ENCODE peak calls at places on chromosomes 11 and 22, in six cellular contexts. R is neuronal stem cell, E is IMR-90, A is mesenchymal stem cell, B is trophoblast cell, K is H1. Q is an unnamed sample. For H3K36me3, the result is how much of the 10 kb centered on the place peaks cover.

GRCh38 chr11:72643547-72643946 is 30.7 kb downstream of the PDE2A start:
- DNase-seq in E (no peak), B (peak), R (no peak), A (peak), K (no peak), Q (no peak)

GRCh38 chr11:35717520-35717919 is 54.9 kb downstream of the TRIM44 start:
- DNase-seq in B (no peak), E (no peak), K (no peak), R (no peak), A (no peak), Q (no peak)

GRCh38 chr11:11770921-11771484 is 70.8 kb upstream of the USP47 start:
- DNase-seq in R (no peak), K (no peak), E (no peak), A (no peak), B (no peak), Q (no peak)

GRCh38 chr11:73566977-73567755 is 30.7 kb downstream of the FAM168A start:
- DNase-seq in R (no peak), K (no peak), B (peak), E (peak), A (no peak), Q (peak)

GRCh38 chr11:110059706-110060430 is 33.3 kb upstream of the ZC3H12C start:
- DNase-seq in R (no peak), A (no peak), K (no peak), E (peak), B (no peak), Q (no peak)

GRCh38 chr11:1921576-1922141 is 2.2 kb downstream of the TNNT3 start:
- DNase-seq in A (no peak), R (no peak), K (no peak), E (no peak), B (no peak), Q (no peak)

GRCh38 chr11:118258410-118258809 is 5.7 kb downstream of the MPZL2 start:
- DNase-seq in K (no peak), A (no peak), B (no peak), R (no peak), E (no peak), Q (peak)

GRCh38 chr11:961921-962320 is 36.3 kb downstream of the AP2A2 start:
- DNase-seq in B (no peak), R (no peak), K (no peak), A (no peak), E (no peak), Q (no peak)

GRCh38 chr22:27775087-27775697 is 26.4 kb downstream of the MN1 start:
- DNase-seq in B (no peak), A (no peak), R (no peak), K (no peak), E (peak), Q (no peak)

GRCh38 chr11:62001450-62002178 is 34.2 kb upstream of the FTH1 start:
- DNase-seq in B (no peak), K (no peak), A (no peak), R (no peak), E (no peak), Q (no peak)

GRCh38 chr11:34145847-34146381 is 40.5 kb downstream of the NAT10 start:
- DNase-seq in K (no peak), R (no peak), A (no peak), E (no peak), B (no peak), Q (no peak)

GRCh38 chr11:32311351-32312077 is 123.8 kb downstream of the WT1 start:
- DNase-seq in R (no peak), B (no peak), K (no peak), E (no peak), A (no peak), Q (no peak)

GRCh38 chr11:102762414-102762813 is 18.0 kb downstream of the MMP10 start:
- DNase-seq in E (peak), A (peak), B (no peak), R (no peak), K (no peak), Q (no peak)

GRCh38 chr11:122103366-122103765 is 12.6 kb downstream of the BLID start:
- DNase-seq in R (no peak), B (no peak), E (peak), A (no peak), K (no peak), Q (no peak)

GRCh38 chr11:46920709-46921108 is 2.4 kb upstream of the LRP4 start:
- DNase-seq in R (no peak), K (no peak), E (peak), A (peak), B (no peak), Q (no peak)

GRCh38 chr22:41175546-41175945 is 29.6 kb upstream of the L3MBTL2 start:
- DNase-seq in A (no peak), K (no peak), E (no peak), B (no peak), R (no peak), Q (no peak)

GRCh38 chr22:22374579-22374978 is 130.0 kb downstream of the VPREB1 start:
- DNase-seq in K (no peak), B (no peak), A (no peak), E (no peak), R (no peak), Q (no peak)

GRCh38 chr11:78161937-78162336 is 22.5 kb upstream of the ALG8 start:
- DNase-seq in B (no peak), E (peak), A (peak), K (no peak), R (no peak), Q (no peak)

DNA sequence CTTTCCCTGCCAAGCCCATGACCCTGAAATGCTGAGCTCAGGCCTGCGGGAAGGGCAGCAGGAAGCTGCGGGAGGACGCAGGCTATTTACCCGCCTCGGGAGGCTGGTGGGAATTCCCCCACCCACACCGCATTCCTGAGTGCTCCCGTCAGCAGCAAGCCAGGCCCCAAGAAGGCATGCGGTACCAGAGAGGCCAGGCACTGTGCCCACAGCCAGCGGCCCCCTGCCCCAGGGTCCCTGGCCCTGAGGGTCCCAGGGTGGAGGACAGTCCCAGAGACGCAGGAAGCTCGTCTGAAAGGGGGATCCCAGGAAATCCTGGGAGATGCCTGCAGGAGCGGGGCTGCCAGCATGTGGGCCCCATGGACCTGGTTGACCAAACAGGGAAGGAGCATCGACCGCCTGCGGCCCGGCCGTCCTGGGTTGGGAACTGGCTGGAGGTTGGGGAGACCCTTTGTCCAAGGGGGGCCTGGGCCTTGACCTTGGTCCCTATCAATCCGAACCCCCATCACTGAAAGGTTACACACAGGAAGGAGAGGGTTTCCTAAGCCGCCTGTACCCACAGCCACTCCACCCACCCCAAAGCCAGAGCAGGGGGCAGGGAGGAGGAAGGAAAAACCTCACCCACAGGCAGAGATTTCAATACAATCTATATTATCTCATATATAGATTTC is 17.0 kb downstream of the MAFF start:
- DNase-seq in R (no peak), B (peak), A (peak), E (peak), K (peak), Q (peak)
- H2BK120ac ChIP-seq in R (no peak), B (peak), A (peak), E (peak), K (no peak), Q (no peak)

GRCh38 chr11:44812971-44813370 is 86.2 kb downstream of the TSPAN18 start:
- DNase-seq in R (no peak), E (no peak), B (no peak), K (no peak), A (no peak), Q (no peak)

GRCh38 chr11:44814881-44815592 is 88.3 kb downstream of the TSPAN18 start:
- DNase-seq in R (no peak), A (peak), B (no peak), K (no peak), E (peak), Q (no peak)

GRCh38 chr11:44815917-44816456 is 89.2 kb downstream of the TSPAN18 start:
- DNase-seq in A (no peak), E (no peak), R (no peak), B (no peak), K (no peak), Q (no peak)

GRCh38 chr11:44811841-44812448 is 85.2 kb downstream of the TSPAN18 start:
- DNase-seq in B (no peak), K (no peak), E (no peak), A (no peak), R (no peak), Q (no peak)

GRCh38 chr11:44813401-44813800 is 86.6 kb downstream of the TSPAN18 start:
- DNase-seq in B (no peak), R (no peak), K (no peak), A (no peak), E (no peak), Q (no peak)
- H3K27ac ChIP-seq in B (no peak), R (peak), K (no peak), A (no peak), E (no peak), Q (no peak)

GRCh38 chr11:70209391-70209912 is 6.4 kb downstream of the FADD start:
- DNase-seq in R (no peak), E (no peak), K (no peak), B (no peak), A (no peak), Q (no peak)
- H3K36me3 ChIP-seq in R (under half), E (under half), K (under half), B (under half), A (under half), Q (under half)

DNA sequence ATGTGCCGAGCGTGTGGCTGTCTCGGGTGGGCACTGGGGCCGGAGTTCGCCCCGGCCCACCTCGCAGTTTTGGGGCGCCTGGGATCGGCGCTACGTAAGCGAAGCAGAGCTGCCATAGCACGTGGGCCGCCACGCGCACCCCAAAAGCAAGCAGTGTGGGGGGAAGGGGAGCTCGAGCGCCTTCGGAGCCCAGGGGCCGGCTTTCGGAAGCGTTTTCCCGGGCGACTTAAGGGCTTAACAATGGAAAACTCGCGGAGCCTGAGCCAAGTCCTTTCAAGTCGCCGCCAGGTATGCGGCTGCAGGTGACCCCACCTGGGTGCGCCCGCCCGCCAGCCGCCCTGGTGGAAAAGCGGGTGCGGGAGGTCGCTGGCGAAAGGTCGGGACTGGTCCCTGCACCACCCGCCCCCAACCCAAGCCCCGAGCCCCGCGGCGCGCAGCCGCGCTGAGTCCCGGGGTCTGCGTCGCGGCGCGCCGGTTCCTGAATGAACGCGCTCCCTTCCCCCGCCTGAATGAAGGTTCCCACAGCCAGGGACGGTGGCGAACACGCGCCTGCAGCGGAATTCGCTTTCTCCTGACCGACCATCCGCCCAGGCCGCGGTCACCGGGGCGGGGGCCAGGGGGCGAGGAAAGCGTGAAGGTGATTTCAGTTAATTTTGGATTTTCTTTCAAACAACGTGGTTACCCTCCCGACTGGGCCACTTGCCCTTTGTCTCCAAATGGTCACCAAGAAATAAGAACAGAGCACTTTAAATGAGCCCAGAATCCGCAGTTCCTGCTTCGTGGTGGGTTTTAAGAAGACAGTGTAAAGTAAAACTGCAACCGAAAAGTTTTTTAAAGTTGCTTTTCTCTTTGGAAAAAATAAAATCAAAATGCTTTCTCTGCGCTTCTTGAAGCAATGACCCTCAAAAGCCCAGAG is 2.7 kb upstream of the CCND1 start:
- DNase-seq in B (peak), R (peak), E (peak), K (no peak), A (peak), Q (peak)
- H2BK120ac ChIP-seq in B (peak), R (peak), E (peak), K (peak), A (peak), Q (peak)